ENCODE peak calls at places on chromosomes 2 and 18, in seven cellular contexts. N is breast epithelium, Q is spleen, B is vagina, R is stomach, F is tibial nerve, E is IMR-90. S is an unnamed sample.

GRCh38 chr18:79458917-79459803 is 63.4 kb downstream of the NFATC1 start:
- DNase-seq in N (no peak), Q (no peak), B (no peak), E (no peak), R (no peak), F (no peak), S (no peak)

GRCh38 chr2:41966920-41967319 is 80.9 kb upstream of the PKDCC start:
- DNase-seq in R (no peak), B (no peak), Q (no peak), N (peak; percentile 81), E (no peak), F (peak; percentile 67), S (no peak)

GRCh38 chr2:150911766-150912280 is 349.8 kb downstream of the RBM43 start:
- DNase-seq in R (peak; percentile 27), B (no peak), F (peak; percentile 92), E (peak; percentile 95), Q (no peak), N (peak; percentile 65), S (peak; percentile 70)

GRCh38 chr2:215772634-215773563 is 240.5 kb downstream of the MREG start:
- DNase-seq in N (no peak), E (no peak), R (no peak), F (no peak), Q (no peak), B (no peak), S (no peak)

GRCh38 chr2:8263931-8264330 is 417.9 kb upstream of the ID2 start:
- DNase-seq in N (no peak), Q (no peak), F (no peak), B (no peak), E (no peak), R (no peak), S (no peak)

GRCh38 chr18:56995579-56996194 is 151.2 kb upstream of the BOD1L2 start:
- DNase-seq in N (no peak), E (no peak), F (no peak), B (no peak), Q (no peak), R (no peak), S (no peak)

GRCh38 chr18:24270937-24271380 is 126.7 kb downstream of the OSBPL1A start:
- DNase-seq in B (no peak), N (no peak), Q (no peak), F (peak; percentile 6), E (peak; percentile 63), R (no peak), S (no peak)

GRCh38 chr2:7792031-7792651 is 874.9 kb downstream of the RNF144A start:
- DNase-seq in E (no peak), Q (no peak), B (no peak), N (peak; percentile 52), F (no peak), R (peak; percentile 72), S (no peak)

GRCh38 chr2:218964041-218964771 is 4.7 kb downstream of the CDK5R2 start:
- DNase-seq in B (no peak), N (no peak), R (no peak), F (no peak), Q (no peak), E (peak; percentile 92), S (no peak)

GRCh38 chr2:145757503-145758290 is 1237.8 kb upstream of the ZEB2 start:
- DNase-seq in E (no peak), B (no peak), F (no peak), R (no peak), N (no peak), Q (no peak), S (no peak)

GRCh38 chr2:99880148-99880983 is 262.0 kb downstream of the AFF3 start:
- DNase-seq in E (peak; percentile 98), B (no peak), F (no peak), R (no peak), Q (no peak), N (no peak), S (no peak)

GRCh38 chr18:26466026-26466425 is 82.3 kb downstream of the KCTD1 start:
- DNase-seq in E (no peak), N (no peak), R (no peak), B (no peak), F (no peak), Q (no peak), S (no peak)

GRCh38 chr2:85548608-85548900 is 9.6 kb downstream of the MAT2A start:
- DNase-seq in F (no peak), E (no peak), B (no peak), N (no peak), R (no peak), Q (no peak), S (no peak)

GRCh38 chr18:64244571-64244970 is 95.7 kb upstream of the LINC00305 start:
- DNase-seq in N (no peak), E (no peak), Q (no peak), B (no peak), R (no peak), F (no peak), S (no peak)

GRCh38 chr2:16189019-16189850 is 248.9 kb downstream of the MYCN start:
- DNase-seq in R (no peak), B (no peak), Q (no peak), E (no peak), N (no peak), F (no peak), S (no peak)

GRCh38 chr2:68709421-68709911 is 25.1 kb upstream of the ARHGAP25 start:
- DNase-seq in E (peak; percentile 67), F (no peak), R (no peak), N (no peak), Q (no peak), B (no peak), S (no peak)

GRCh38 chr2:55047677-55048299 is 2.5 kb downstream of the RTN4 start:
- DNase-seq in B (no peak), E (peak; percentile 39), N (no peak), R (no peak), Q (no peak), F (no peak), S (no peak)

GRCh38 chr2:237431856-237432255 is 17.9 kb upstream of the COL6A3 start:
- DNase-seq in Q (no peak), F (no peak), B (no peak), E (no peak), N (no peak), R (no peak), S (no peak)

GRCh38 chr2:37925063-37925897 is at the start of gene RMDN2:
- DNase-seq in E (peak; percentile 90), F (peak; percentile 75), B (peak; percentile 91), R (peak; percentile 89), Q (peak; percentile 98), N (peak; percentile 83), S (peak; percentile 86)

GRCh38 chr2:85181093-85181685 is 48.0 kb downstream of the TCF7L1 start:
- DNase-seq in B (no peak), N (no peak), Q (peak; percentile 66), F (no peak), R (no peak), E (no peak), S (no peak)

GRCh38 chr2:100321881-100322820 is at the start of gene LONRF2:
- DNase-seq in B (no peak), E (no peak), Q (peak; percentile 69), F (no peak), N (no peak), R (peak; percentile 52), S (no peak)

GRCh38 chr2:134206573-134206972 is 47.3 kb upstream of the MGAT5 start:
- DNase-seq in R (peak; percentile 38), N (no peak), E (peak; percentile 66), B (no peak), Q (no peak), F (no peak), S (no peak)

GRCh38 chr2:47904903-47905453 is 1.3 kb downstream of the FBXO11 start:
- DNase-seq in Q (peak; percentile 91), E (no peak), N (peak; percentile 32), F (peak; percentile 18), B (peak; percentile 90), R (peak; percentile 26), S (peak; percentile 51)
- TF ChIP-seq POLR2A in Q (no peak), E (no peak), N (no peak), F (no peak), B (no peak), R (no peak), S (no peak)

GRCh38 chr2:127643698-127644660 is 2.0 kb upstream of the GPR17 start:
- DNase-seq in B (no peak), E (no peak), Q (peak; percentile 76), N (no peak), R (no peak), F (no peak), S (no peak)
- H3K4me3 ChIP-seq in B (no peak overlapping the region), E (no peak overlapping the region), Q (no peak overlapping the region), N (no peak overlapping the region), R (no peak overlapping the region), F (no peak overlapping the region), S (no peak overlapping the region)

GRCh38 chr2:72887836-72888437 is 729 bp downstream of the SPR start:
- DNase-seq in F (peak; percentile 88), B (peak; percentile 95), N (peak; percentile 78), Q (peak; percentile 86), R (peak; percentile 93), E (peak; percentile 84), S (peak; percentile 62)
- TF ChIP-seq POLR2A in F (no peak), B (no peak), N (no peak), Q (no peak), R (no peak), E (no peak), S (no peak)

DNA sequence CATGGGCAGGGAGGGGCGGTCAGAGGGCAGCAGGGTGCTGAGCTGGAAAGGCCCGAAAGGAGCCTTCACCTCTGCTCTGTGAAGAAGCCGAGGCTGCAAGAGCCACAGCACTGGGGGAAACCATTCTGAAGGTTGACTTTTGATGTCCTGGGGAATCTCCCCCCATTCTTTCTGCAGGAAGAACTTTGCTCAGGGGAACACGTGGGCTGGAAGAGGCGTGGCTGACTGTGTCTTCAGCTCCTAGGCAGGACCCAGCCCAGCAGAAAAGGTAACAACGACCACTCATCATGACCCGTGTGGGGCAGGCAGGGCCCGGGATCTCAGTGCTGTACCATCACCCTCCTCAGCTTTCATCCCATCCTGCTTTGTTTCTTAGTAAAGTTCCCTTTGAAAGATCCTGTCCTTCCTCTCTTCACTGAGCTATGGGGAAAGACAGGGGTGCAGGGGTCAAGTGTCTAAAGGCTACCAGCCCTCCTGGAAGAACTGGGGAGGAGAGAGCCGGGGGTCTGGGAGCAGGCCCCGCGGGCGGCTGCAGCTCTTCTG is 312.7 kb downstream of the CELF4 start:
- DNase-seq in E (no peak), F (no peak), Q (peak; percentile 41), B (no peak), N (no peak), R (no peak), S (no peak)
- H3K4me3 ChIP-seq in E (no peak overlapping the region), F (no peak overlapping the region), Q (no peak overlapping the region), B (no peak overlapping the region), N (no peak overlapping the region), R (peak overlapping the region; percentile 52), S (peak overlapping the region; percentile 53)

DNA sequence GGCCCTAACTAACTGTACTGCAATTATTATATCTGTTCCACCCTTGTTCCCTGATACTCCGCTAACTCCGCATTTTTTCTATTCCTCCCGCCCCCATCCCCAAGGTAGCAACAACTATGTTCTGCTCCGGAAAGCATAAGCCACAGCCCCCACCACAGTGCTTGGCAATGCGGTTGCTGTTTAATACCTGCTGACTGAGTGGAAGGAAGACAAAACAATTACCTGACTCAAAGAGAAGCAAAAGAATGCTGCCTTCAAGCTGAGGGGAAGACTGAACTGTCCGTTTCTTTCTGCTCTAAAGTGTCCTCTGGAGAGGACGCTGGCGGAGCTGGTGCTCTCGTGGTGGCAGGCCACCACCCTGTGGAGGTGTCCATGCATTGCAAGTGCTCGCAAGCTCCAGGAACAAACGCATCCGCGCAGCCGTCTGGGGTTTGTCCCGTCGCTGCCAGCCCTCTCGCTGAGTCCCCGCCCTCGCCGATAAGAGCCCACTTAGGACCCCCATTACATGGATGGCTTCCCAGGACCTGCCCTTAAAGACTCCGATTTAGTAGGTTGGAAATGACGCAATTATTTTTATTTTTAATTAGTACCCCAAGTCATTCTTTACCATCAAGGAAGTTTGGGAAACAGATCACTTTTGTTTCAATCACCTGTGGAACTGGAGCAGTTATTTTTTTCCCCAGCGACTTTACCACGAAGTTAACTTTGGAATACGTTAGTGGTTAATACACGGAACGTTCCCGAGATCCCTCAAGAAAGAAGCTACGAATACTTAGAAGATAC is 1.6 kb upstream of the MYL12A start:
- DNase-seq in Q (peak; percentile 98), E (peak; percentile 82), R (peak; percentile 91), B (peak; percentile 95), N (peak; percentile 87), F (peak; percentile 82), S (peak; percentile 85)
- TF ChIP-seq POLR2A in Q (no peak), E (peak; percentile 45), R (no peak), B (no peak), N (peak; percentile 19), F (peak; percentile 19), S (no peak)